ENCODE peak calls at places on chromosomes 6 and 20, in six cellular contexts. Q, E, F, K, Z and X are unnamed samples.

GRCh38 chr20:49276201-49276894 is 1.5 kb downstream of the ZNFX1 start:
- DNase-seq in Q (peak), Z (no peak), K (no peak), F (peak), E (no peak), X (peak)

GRCh38 chr6:111871207-111871606 is 2.0 kb downstream of the FYN start:
- DNase-seq in Z (no peak), E (no peak), Q (no peak), K (no peak), F (peak), X (no peak)

GRCh38 chr6:12506211-12506610 is 210.4 kb upstream of the PHACTR1 start:
- DNase-seq in F (no peak), E (no peak), Z (no peak), K (no peak), Q (no peak), X (no peak)

GRCh38 chr20:50996901-50997830 is 25.7 kb downstream of the KCNG1 start:
- DNase-seq in K (no peak), E (no peak), Q (no peak), Z (no peak), F (no peak), X (no peak)

GRCh38 chr6:73062121-73062520 is 163.2 kb downstream of the KHDC1L start:
- DNase-seq in E (no peak), F (no peak), Z (no peak), Q (no peak), K (no peak), X (no peak)

GRCh38 chr6:89925826-89926225 is 31.6 kb downstream of the GJA10 start:
- DNase-seq in F (no peak), Q (no peak), Z (peak), K (no peak), E (no peak), X (no peak)

GRCh38 chr6:129469070-129469662 is 240.8 kb downstream of the ARHGAP18 start:
- DNase-seq in Q (no peak), K (no peak), Z (no peak), E (no peak), F (no peak), X (no peak)

GRCh38 chr6:125432968-125433367 is 131.2 kb upstream of the HDDC2 start:
- DNase-seq in K (no peak), F (no peak), E (no peak), Z (no peak), Q (no peak), X (no peak)

GRCh38 chr6:155782320-155782730 is 326.7 kb upstream of the NOX3 start:
- DNase-seq in Q (peak), F (no peak), Z (no peak), E (no peak), K (no peak), X (no peak)

GRCh38 chr20:2816030-2816582 is at the start of gene TMEM239:
- DNase-seq in Q (no peak), E (no peak), F (no peak), K (no peak), Z (no peak), X (no peak)

GRCh38 chr6:106643061-106643460 is 13.7 kb downstream of the QRSL1 start:
- DNase-seq in Q (no peak), K (no peak), E (no peak), F (no peak), Z (no peak), X (no peak)

GRCh38 chr6:13924146-13924948 is 405 bp upstream of the RNF182 start:
- DNase-seq in Z (no peak), Q (peak), F (peak), E (peak), K (peak), X (peak)

GRCh38 chr6:99589290-99589672 is 17.4 kb upstream of the PRDM13 start:
- DNase-seq in K (peak), Z (peak), E (no peak), Q (no peak), F (no peak), X (no peak)

GRCh38 chr6:104682722-104683643 is 176.7 kb downstream of the HACE1 start:
- DNase-seq in F (peak), K (peak), Q (peak), E (peak), Z (no peak), X (peak)

GRCh38 chr6:7569082-7569481 is 20.9 kb upstream of the SNRNP48 start:
- DNase-seq in F (no peak), Z (no peak), E (no peak), Q (no peak), K (no peak), X (no peak)

GRCh38 chr6:131519670-131520436 is 53.2 kb upstream of the ARG1 start:
- DNase-seq in K (peak), E (no peak), Z (no peak), F (peak), Q (no peak), X (peak)

GRCh38 chr6:158757753-158758090 is 61.4 kb downstream of the EZR start:
- DNase-seq in K (no peak), Q (no peak), E (no peak), Z (no peak), F (no peak), X (no peak)

GRCh38 chr6:6595946-6596345 is 7.4 kb downstream of the LY86 start:
- DNase-seq in F (no peak), E (no peak), Q (no peak), K (no peak), Z (no peak), X (no peak)

GRCh38 chr6:10962673-10963072 is 75.8 kb downstream of the SYCP2L start:
- DNase-seq in Z (no peak), K (no peak), Q (no peak), E (no peak), F (no peak), X (no peak)

GRCh38 chr6:167094436-167094819 is 28.5 kb upstream of the CCR6 start:
- DNase-seq in K (no peak), Q (peak), E (no peak), Z (peak), F (no peak), X (peak)

GRCh38 chr20:25280574-25281535 is 33.0 kb downstream of the PYGB start:
- DNase-seq in Q (no peak), Z (no peak), E (peak), K (no peak), F (no peak), X (no peak)

GRCh38 chr6:34005845-34006644 is 139.8 kb downstream of the GRM4 start:
- DNase-seq in Q (peak), Z (no peak), K (no peak), F (no peak), E (no peak), X (peak)

GRCh38 chr6:43219814-43220213 is 9.5 kb downstream of the DNPH1 start:
- DNase-seq in Q (no peak), E (no peak), Z (no peak), K (no peak), F (no peak), X (no peak)